ENCODE peak calls at places on chromosome 16, in four cellular contexts. X is activated naive CD8-positive, alpha-beta T cell treated with anti-CD3 and anti-CD28 coated beads, Interleukin-2, amount 10 ng/mL, durations not matched to agents 7 days and 5 days; A is retinal pigment epithelial cell; C is IMR-90. Z is an unnamed sample.

GRCh38 chr16:521381-522210 is 5.9 kb upstream of the CAPN15 start:
- DNase-seq in X (no peak), A (no peak), C (no peak), Z (no peak)

GRCh38 chr16:87821346-87822001 is 47.8 kb downstream of the SLC7A5 start:
- DNase-seq in C (no peak), A (no peak), X (no peak), Z (no peak)

GRCh38 chr16:72029567-72030271 is 21.2 kb downstream of the DHODH start:
- DNase-seq in X (no peak), A (no peak), C (no peak), Z (no peak)

GRCh38 chr16:1054660-1055556 is 17.6 kb upstream of the SSTR5 start:
- DNase-seq in X (peak; percentile 55), A (no peak), C (peak; percentile 29), Z (peak; percentile 49)

GRCh38 chr16:5862103-5863003 is 764.8 kb upstream of the EEF2KMT start:
- DNase-seq in A (no peak), X (no peak), C (no peak), Z (no peak)

GRCh38 chr16:86791287-86792074 is 213.1 kb downstream of the FOXL1 start:
- DNase-seq in X (no peak), A (peak; percentile 91), C (no peak), Z (peak; percentile 20)

GRCh38 chr16:974606-975312 is 4.0 kb upstream of the LMF1 start:
- DNase-seq in A (peak; percentile 29), X (no peak), C (no peak), Z (no peak)

GRCh38 chr16:85321856-85322271 is 209.6 kb upstream of the CIBAR2 start:
- DNase-seq in A (no peak), X (no peak), C (peak; percentile 89), Z (peak; percentile 89)

GRCh38 chr16:49639739-49640388 is 216.0 kb downstream of the ZNF423 start:
- DNase-seq in X (no peak), C (peak; percentile 77), A (no peak), Z (peak; percentile 79)

Z was measured in iris pigment epithelial cell.